ENCODE peak calls at places on chromosomes 3 and 15, in seven cellular contexts. O is choroid plexus epithelial cell, N is WTC11, K is colonic mucosa, A is left ventricle myocardium inferior, H is lower leg skin, M is upper lobe of right lung. Y is an unnamed sample.

GRCh38 chr3:72214065-72215048 is 429.4 kb upstream of the PROK2 start:
- DNase-seq in O (no peak), N (no peak), K (no peak), A (no peak), H (no peak), M (no peak), Y (no peak)

GRCh38 chr3:129593595-129594339 is 12.7 kb downstream of the PLXND1 start:
- DNase-seq in O (no peak), N (no peak), K (no peak), A (no peak), H (no peak), M (peak), Y (no peak)

GRCh38 chr3:173932624-173933023 is 535.1 kb downstream of the NLGN1 start:
- DNase-seq in O (peak), N (no peak), K (no peak), A (no peak), H (no peak), M (no peak), Y (no peak)

GRCh38 chr15:64111679-64112050 is 15.9 kb downstream of the SNX1 start:
- DNase-seq in O (no peak), N (no peak), K (no peak), A (no peak), H (no peak), M (no peak), Y (no peak)

GRCh38 chr3:72042397-72043211 is 257.7 kb upstream of the PROK2 start:
- DNase-seq in O (peak), N (no peak), K (no peak), A (no peak), H (no peak), M (no peak), Y (no peak)

GRCh38 chr3:27630892-27631291 is 91.2 kb downstream of the EOMES start:
- DNase-seq in O (peak), N (no peak), K (no peak), A (no peak), H (no peak), M (no peak), Y (no peak)

GRCh38 chr15:38217181-38217580 is 35.5 kb upstream of the SPRED1 start:
- DNase-seq in O (peak), N (no peak), K (no peak), A (no peak), H (no peak), M (no peak), Y (no peak)

GRCh38 chr3:22908974-22909507 is 294.1 kb upstream of the UBE2E2 start:
- DNase-seq in O (no peak), N (no peak), K (no peak), A (no peak), H (no peak), M (no peak), Y (no peak)

GRCh38 chr15:77688270-77689058 is 55.8 kb upstream of the LINGO1 start:
- DNase-seq in O (no peak), N (no peak), K (no peak), A (no peak), H (no peak), M (no peak), Y (no peak)

DNA sequence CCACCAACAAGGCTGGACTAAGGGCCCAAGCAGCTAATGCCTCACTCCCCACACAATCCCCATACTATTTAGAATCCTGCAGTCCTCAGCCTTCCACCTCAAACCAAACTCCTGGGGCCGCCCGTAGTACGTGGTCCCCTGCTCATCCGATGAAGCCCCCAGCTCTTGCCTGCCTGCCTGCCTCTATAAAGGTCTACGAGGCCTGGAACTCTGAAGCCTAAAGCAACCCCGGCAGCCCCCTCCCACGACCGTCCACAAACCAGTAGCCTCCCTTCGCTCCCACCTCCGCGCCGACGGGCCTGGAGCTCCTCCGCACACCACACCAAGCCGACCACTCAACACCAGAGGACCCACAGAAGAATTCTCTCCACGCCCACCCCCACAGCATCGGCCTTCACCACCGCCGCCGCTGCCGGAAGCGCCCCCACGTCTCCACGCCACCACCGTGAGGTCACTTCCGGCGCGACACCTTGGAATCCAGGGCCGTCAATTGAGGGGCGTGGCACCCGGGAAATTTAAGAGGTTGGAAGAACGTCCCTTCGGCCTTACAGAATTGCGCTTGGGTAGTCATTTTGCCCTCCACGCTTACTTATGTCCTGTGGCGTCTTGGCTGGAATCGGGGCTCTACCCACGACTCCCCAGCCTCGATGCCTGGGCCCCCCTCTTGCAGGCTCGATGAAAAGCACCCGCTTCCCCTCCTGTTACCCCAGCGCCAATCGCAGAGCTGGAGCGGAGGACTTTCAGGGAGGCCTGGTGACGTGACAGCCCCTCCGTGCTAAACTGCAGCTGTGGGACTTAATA is at the start of gene EDC3:
- DNase-seq in O (peak), N (peak), K (peak), A (peak), H (peak), M (peak), Y (peak)
- TF ChIP-seq CTCF in O (no peak), N (no peak), K (no peak), A (no peak), H (no peak), M (no peak), Y (no peak)

GRCh38 chr3:153595186-153595815 is 433.3 kb downstream of the RAP2B start:
- DNase-seq in O (peak), N (no peak), K (no peak), A (no peak), H (no peak), M (no peak), Y (no peak)
- TF ChIP-seq CTCF in O (peak), N (peak), K (peak), A (peak), H (no peak), M (peak), Y (no peak)

GRCh38 chr3:99928758-99929408 is 111.2 kb downstream of the CMSS1 start:
- DNase-seq in O (no peak), N (peak), K (no peak), A (no peak), H (no peak), M (no peak), Y (no peak)
- TF ChIP-seq CTCF in O (no peak), N (no peak), K (no peak), A (peak), H (no peak), M (no peak), Y (no peak)

GRCh38 chr3:82012775-82013174 is 251.3 kb upstream of the GBE1 start:
- DNase-seq in O (peak), N (no peak), K (no peak), A (no peak), H (no peak), M (no peak), Y (no peak)
- TF ChIP-seq CTCF in O (no peak), N (no peak), K (no peak), A (peak), H (no peak), M (peak), Y (peak)

GRCh38 chr3:187398955-187399354 is 30.8 kb downstream of the RTP4 start:
- DNase-seq in O (no peak), N (no peak), K (no peak), A (no peak), H (no peak), M (no peak), Y (no peak)
- TF ChIP-seq CTCF in O (no peak), N (no peak), K (no peak), A (no peak), H (no peak), M (no peak), Y (no peak)

GRCh38 chr3:161171639-161172552 is 49.2 kb upstream of the NMD3 start:
- DNase-seq in O (peak), N (no peak), K (no peak), A (no peak), H (no peak), M (no peak), Y (no peak)
- TF ChIP-seq CTCF in O (peak), N (peak), K (peak), A (peak), H (no peak), M (no peak), Y (peak)

GRCh38 chr15:65312400-65312916 is 8.0 kb downstream of the RNU5B-1 start:
- DNase-seq in O (peak), N (no peak), K (no peak), A (peak), H (no peak), M (no peak), Y (no peak)
- TF ChIP-seq CTCF in O (peak), N (no peak), K (no peak), A (no peak), H (peak), M (no peak), Y (no peak)